ENCODE peak calls at places on chromosome 18, in four cellular contexts. One of them, this sample, is unnamed.

GRCh38 chr18:837922-838321 is 25.9 kb upstream of the YES1 start:
- DNase-seq in K562: no peak
- DNase-seq in A549: no peak
- DNase-seq in endothelial cell of umbilical vein: no peak
- DNase-seq in this sample: no peak

GRCh38 chr18:56386856-56387255 is 251.5 kb downstream of the TXNL1 start:
- DNase-seq in A549: no peak
- DNase-seq in K562: no peak
- DNase-seq in endothelial cell of umbilical vein: no peak
- DNase-seq in this sample: no peak

GRCh38 chr18:12035481-12035880 is 54.2 kb downstream of the IMPA2 start:
- DNase-seq in K562: no peak
- DNase-seq in A549: no peak
- DNase-seq in endothelial cell of umbilical vein: no peak
- DNase-seq in this sample: no peak

GRCh38 chr18:10081477-10081876 is 167.7 kb downstream of the VAPA start:
- DNase-seq in endothelial cell of umbilical vein: no peak
- DNase-seq in A549: no peak
- DNase-seq in K562: peak
- DNase-seq in this sample: no peak

GRCh38 chr18:30712383-30712782 is 330.2 kb downstream of the DSC3 start:
- DNase-seq in endothelial cell of umbilical vein: no peak
- DNase-seq in K562: no peak
- DNase-seq in A549: no peak
- DNase-seq in this sample: peak

GRCh38 chr18:12021077-12021476 is 39.8 kb downstream of the IMPA2 start:
- DNase-seq in K562: no peak
- DNase-seq in A549: no peak
- DNase-seq in endothelial cell of umbilical vein: no peak
- DNase-seq in this sample: no peak

GRCh38 chr18:48546411-48546810 is 7.6 kb downstream of the CTIF start:
- DNase-seq in A549: no peak
- DNase-seq in K562: no peak
- DNase-seq in endothelial cell of umbilical vein: no peak
- DNase-seq in this sample: no peak

GRCh38 chr18:13376298-13376840 is 157.8 kb downstream of the LDLRAD4 start:
- DNase-seq in A549: no peak
- DNase-seq in K562: no peak
- DNase-seq in endothelial cell of umbilical vein: no peak
- DNase-seq in this sample: no peak

GRCh38 chr18:69250305-69251151 is 150.2 kb upstream of the DOK6 start:
- DNase-seq in K562: no peak
- DNase-seq in A549: no peak
- DNase-seq in endothelial cell of umbilical vein: no peak
- DNase-seq in this sample: no peak

GRCh38 chr18:23588836-23589560 is 2.7 kb upstream of the NPC1 start:
- DNase-seq in K562: no peak
- DNase-seq in endothelial cell of umbilical vein: no peak
- DNase-seq in A549: no peak
- DNase-seq in this sample: no peak

GRCh38 chr18:40415224-40415791 is 1539.7 kb upstream of the PIK3C3 start:
- DNase-seq in endothelial cell of umbilical vein: no peak
- DNase-seq in A549: no peak
- DNase-seq in K562: no peak
- DNase-seq in this sample: no peak

GRCh38 chr18:71136487-71136886 is 847.6 kb downstream of the SOCS6 start:
- DNase-seq in K562: no peak
- DNase-seq in endothelial cell of umbilical vein: no peak
- DNase-seq in A549: no peak
- DNase-seq in this sample: no peak

GRCh38 chr18:11994708-11995444 is 13.6 kb downstream of the IMPA2 start:
- DNase-seq in A549: peak
- DNase-seq in K562: no peak
- DNase-seq in endothelial cell of umbilical vein: no peak
- DNase-seq in this sample: peak

GRCh38 chr18:64720781-64721464 is 572.0 kb upstream of the LINC00305 start:
- DNase-seq in K562: no peak
- DNase-seq in A549: no peak
- DNase-seq in endothelial cell of umbilical vein: no peak
- DNase-seq in this sample: no peak

GRCh38 chr18:60064271-60064670 is 164.5 kb downstream of the PMAIP1 start:
- DNase-seq in K562: no peak
- DNase-seq in A549: no peak
- DNase-seq in endothelial cell of umbilical vein: no peak
- DNase-seq in this sample: no peak

GRCh38 chr18:31410716-31411483 is 34.3 kb downstream of the DSG4 start:
- DNase-seq in K562: no peak
- DNase-seq in A549: no peak
- DNase-seq in endothelial cell of umbilical vein: no peak
- DNase-seq in this sample: no peak

GRCh38 chr18:26709897-26710296 is 155.6 kb downstream of the AQP4 start:
- DNase-seq in A549: no peak
- DNase-seq in K562: no peak
- DNase-seq in endothelial cell of umbilical vein: no peak
- DNase-seq in this sample: no peak

GRCh38 chr18:26710460-26711096 is 154.9 kb downstream of the AQP4 start:
- DNase-seq in A549: no peak
- DNase-seq in endothelial cell of umbilical vein: no peak
- DNase-seq in K562: no peak
- DNase-seq in this sample: peak

GRCh38 chr18:26706796-26707406 is 158.5 kb upstream of the KCTD1 start:
- DNase-seq in A549: no peak
- DNase-seq in endothelial cell of umbilical vein: no peak
- DNase-seq in K562: no peak
- DNase-seq in this sample: no peak

GRCh38 chr18:26711806-26712205 is 153.7 kb downstream of the AQP4 start:
- DNase-seq in K562: no peak
- DNase-seq in endothelial cell of umbilical vein: no peak
- DNase-seq in A549: no peak
- DNase-seq in this sample: peak

DNA sequence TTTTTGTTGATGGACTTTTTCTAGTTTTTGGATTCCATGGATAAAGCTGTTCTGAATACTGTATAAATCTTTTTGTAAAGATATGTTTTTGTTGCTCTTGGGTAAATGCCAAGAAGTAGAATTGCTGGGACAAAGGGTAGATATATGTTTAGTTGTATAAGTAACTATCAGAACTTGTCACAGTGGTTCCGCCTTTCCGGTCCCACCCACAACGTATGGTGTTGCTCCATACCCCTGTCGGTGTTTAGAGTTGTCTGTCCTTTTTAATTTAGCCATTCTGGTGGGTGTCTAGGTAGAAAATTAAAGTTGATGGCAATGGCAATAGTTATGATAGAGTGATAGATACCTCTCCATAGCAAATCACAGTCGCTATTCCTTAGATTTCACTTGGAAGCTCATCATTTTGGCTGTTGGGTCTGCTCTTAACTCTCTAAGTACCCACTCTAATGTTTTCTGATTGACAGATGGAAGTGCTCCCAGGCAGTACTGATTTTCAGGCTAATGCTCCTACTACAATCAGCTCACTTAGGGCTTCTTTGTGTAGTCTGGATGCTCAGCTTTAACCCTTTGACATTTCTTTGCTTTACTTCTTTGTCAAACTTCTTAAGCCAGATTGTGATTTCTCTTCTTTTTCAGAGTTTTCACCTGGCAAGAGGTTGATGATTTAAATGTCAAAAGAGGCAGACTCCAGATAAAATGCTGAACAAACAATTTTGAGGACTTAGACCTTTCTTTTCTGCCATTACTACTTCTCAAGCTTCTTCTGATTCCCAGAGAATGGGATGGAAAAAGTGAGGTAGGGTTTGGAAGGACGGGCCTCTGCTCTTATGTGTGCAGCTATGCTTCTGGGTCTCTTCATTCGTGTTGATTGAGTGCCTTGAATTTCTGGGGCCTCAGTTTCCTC is 156.4 kb downstream of the AQP4 start:
- DNase-seq in A549: no peak
- DNase-seq in endothelial cell of umbilical vein: no peak
- DNase-seq in K562: no peak
- DNase-seq in this sample: peak
- TF ChIP-seq CTCF in A549: no peak
- TF ChIP-seq CTCF in endothelial cell of umbilical vein: no peak
- TF ChIP-seq CTCF in K562: no peak
- TF ChIP-seq CTCF in this sample: no peak

GRCh38 chr18:58255701-58256311 is 211.8 kb downstream of the NEDD4L start:
- DNase-seq in endothelial cell of umbilical vein: no peak
- DNase-seq in A549: no peak
- DNase-seq in K562: no peak
- DNase-seq in this sample: no peak

GRCh38 chr18:58258707-58259342 is 214.8 kb downstream of the NEDD4L start:
- DNase-seq in endothelial cell of umbilical vein: no peak
- DNase-seq in A549: no peak
- DNase-seq in K562: peak
- DNase-seq in this sample: no peak

GRCh38 chr18:58257461-58257860 is 213.4 kb downstream of the NEDD4L start:
- DNase-seq in A549: no peak
- DNase-seq in endothelial cell of umbilical vein: no peak
- DNase-seq in K562: peak
- DNase-seq in this sample: no peak

GRCh38 chr18:58254873-58255511 is 211.0 kb downstream of the NEDD4L start:
- DNase-seq in A549: no peak
- DNase-seq in endothelial cell of umbilical vein: no peak
- DNase-seq in K562: no peak
- DNase-seq in this sample: no peak

DNA sequence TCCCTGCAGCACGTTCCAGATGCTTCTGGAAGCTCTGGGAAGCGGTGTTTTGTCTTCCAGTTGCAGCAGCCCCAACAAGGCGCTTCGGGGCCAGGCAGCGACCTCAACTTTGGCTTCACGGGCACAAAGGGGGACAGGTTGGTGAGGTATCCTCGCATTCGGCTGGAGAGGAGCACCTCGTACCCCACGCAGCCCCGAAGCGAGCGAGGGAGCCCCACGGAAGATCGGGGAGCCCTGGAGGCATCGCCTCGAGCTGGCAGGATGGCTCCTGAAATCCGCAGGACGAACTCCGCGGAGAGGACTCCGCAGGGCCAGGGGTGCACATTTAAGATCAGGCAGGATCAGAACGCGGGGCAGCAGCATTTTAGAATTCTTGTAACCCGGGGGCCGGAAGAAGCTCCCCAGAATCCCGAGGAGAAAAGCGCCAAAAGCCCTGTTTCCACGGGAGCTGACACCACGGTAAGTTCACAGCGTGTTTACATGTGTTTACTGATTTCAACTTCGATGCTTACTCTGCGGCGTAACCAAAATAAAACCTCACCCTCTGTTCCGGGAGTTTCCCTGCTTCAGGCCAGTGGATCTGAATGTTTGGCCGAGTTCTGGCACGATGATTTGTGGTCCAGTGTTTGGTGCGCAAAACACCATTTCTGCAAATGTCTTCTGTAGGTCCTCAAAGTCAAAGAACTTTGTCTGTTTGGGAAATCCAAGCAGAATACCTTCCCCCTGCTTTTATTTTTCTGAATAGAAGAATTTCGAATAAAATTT is 212.5 kb downstream of the NEDD4L start:
- DNase-seq in A549: no peak
- DNase-seq in endothelial cell of umbilical vein: no peak
- DNase-seq in K562: no peak
- DNase-seq in this sample: no peak
- TF ChIP-seq MAX in A549: no peak
- TF ChIP-seq MAX in endothelial cell of umbilical vein: no peak
- TF ChIP-seq MAX in K562: no peak
- TF ChIP-seq MAX in this sample: no peak

DNA sequence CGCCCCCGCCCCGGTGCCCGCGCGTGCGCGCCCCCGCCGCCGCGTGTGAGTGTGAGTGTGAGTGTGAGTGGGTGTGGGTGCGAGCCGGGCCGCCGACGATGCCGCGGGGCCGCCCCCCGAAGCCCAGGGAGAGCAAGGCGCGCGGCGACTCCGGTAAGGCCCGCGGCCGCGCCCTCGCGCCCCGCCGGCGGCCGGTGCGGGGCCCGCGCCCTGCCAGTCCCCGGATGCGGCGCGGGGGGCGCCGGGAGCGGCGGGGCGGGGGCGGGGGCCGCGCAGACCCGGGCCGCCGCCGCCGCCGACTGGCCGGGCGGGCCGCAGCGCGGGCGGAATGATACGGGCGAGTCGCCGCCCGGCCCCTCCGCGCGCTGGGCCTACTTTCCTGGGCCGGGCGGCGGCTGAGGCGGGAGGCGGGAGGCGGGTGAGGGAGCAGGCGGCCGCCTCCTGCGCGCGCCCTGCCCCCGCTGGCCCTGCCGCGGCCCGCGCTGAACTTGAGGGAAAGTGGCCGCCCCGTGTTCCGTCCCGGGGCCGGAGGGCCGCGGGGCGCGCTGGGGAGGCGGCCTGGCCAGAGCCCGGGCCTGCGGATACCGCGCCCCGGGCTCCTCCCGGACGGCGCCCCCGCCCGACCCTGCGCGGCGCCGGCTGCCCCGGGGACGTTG is at the start of gene ZNF236:
- DNase-seq in K562: peak
- DNase-seq in A549: peak
- DNase-seq in endothelial cell of umbilical vein: peak
- DNase-seq in this sample: peak
- TF ChIP-seq POLR2A in K562: no peak
- TF ChIP-seq POLR2A in A549: peak
- TF ChIP-seq POLR2A in endothelial cell of umbilical vein: peak
- TF ChIP-seq POLR2A in this sample: peak

GRCh38 chr18:2821695-2822094 is 25.1 kb upstream of the EMILIN2 start:
- DNase-seq in A549: no peak
- DNase-seq in endothelial cell of umbilical vein: no peak
- DNase-seq in K562: no peak
- DNase-seq in this sample: no peak

GRCh38 chr18:2822213-2822612 is 24.6 kb upstream of the EMILIN2 start:
- DNase-seq in K562: no peak
- DNase-seq in A549: no peak
- DNase-seq in endothelial cell of umbilical vein: no peak
- DNase-seq in this sample: no peak

GRCh38 chr18:2823202-2823601 is 23.6 kb upstream of the EMILIN2 start:
- DNase-seq in endothelial cell of umbilical vein: no peak
- DNase-seq in A549: no peak
- DNase-seq in K562: no peak
- DNase-seq in this sample: no peak

GRCh38 chr18:2814928-2815327 is 31.9 kb upstream of the EMILIN2 start:
- DNase-seq in endothelial cell of umbilical vein: no peak
- DNase-seq in A549: no peak
- DNase-seq in K562: no peak
- DNase-seq in this sample: no peak

GRCh38 chr18:2818281-2818680 is 28.5 kb upstream of the EMILIN2 start:
- DNase-seq in endothelial cell of umbilical vein: no peak
- DNase-seq in K562: no peak
- DNase-seq in A549: no peak
- DNase-seq in this sample: no peak
- TF ChIP-seq CTCF in endothelial cell of umbilical vein: no peak
- TF ChIP-seq CTCF in K562: no peak
- TF ChIP-seq CTCF in A549: no peak
- TF ChIP-seq CTCF in this sample: no peak

GRCh38 chr18:79947881-79948610 is 3.4 kb downstream of the SLC66A2 start:
- DNase-seq in endothelial cell of umbilical vein: no peak
- DNase-seq in A549: no peak
- DNase-seq in K562: no peak
- DNase-seq in this sample: no peak
- TF ChIP-seq MAX in endothelial cell of umbilical vein: no peak
- TF ChIP-seq MAX in A549: no peak
- TF ChIP-seq MAX in K562: no peak
- TF ChIP-seq MAX in this sample: no peak